ENCODE peak calls at places on chromosome 18, in six cellular contexts. Y, R, V, X, U and K are unnamed samples.

GRCh38 chr18:22314406-22314805 is 103.3 kb downstream of the CTAGE1 start:
- DNase-seq in Y (peak), R (no peak), V (no peak), X (peak), U (no peak), K (no peak)

GRCh38 chr18:53567935-53568574 is 656.4 kb downstream of the MBD2 start:
- DNase-seq in Y (peak), R (peak), V (peak), X (peak), U (no peak), K (no peak)

GRCh38 chr18:72197598-72197997 is 346.5 kb downstream of the CBLN2 start:
- DNase-seq in Y (no peak), R (no peak), V (no peak), X (no peak), U (no peak), K (no peak)

GRCh38 chr18:939167-939566 is 34.5 kb downstream of the ADCYAP1 start:
- DNase-seq in Y (no peak), R (no peak), V (peak), X (no peak), U (no peak), K (no peak)

GRCh38 chr18:3192286-3192685 is 27.5 kb downstream of the MYOM1 start:
- DNase-seq in Y (no peak), R (no peak), V (no peak), X (no peak), U (no peak), K (no peak)

GRCh38 chr18:49170145-49170544 is 219.4 kb upstream of the SMAD7 start:
- DNase-seq in Y (no peak), R (no peak), V (no peak), X (no peak), U (no peak), K (no peak)

GRCh38 chr18:7945882-7946281 is 378.8 kb downstream of the PTPRM start:
- DNase-seq in Y (peak), R (no peak), V (peak), X (peak), U (no peak), K (no peak)

GRCh38 chr18:10797882-10798281 is 272.1 kb downstream of the NAPG start:
- DNase-seq in Y (no peak), R (no peak), V (no peak), X (no peak), U (no peak), K (peak)

GRCh38 chr18:49907346-49907929 is 94.1 kb upstream of the ACAA2 start:
- DNase-seq in Y (no peak), R (no peak), V (no peak), X (no peak), U (no peak), K (no peak)

GRCh38 chr18:43789234-43790000 is 512.1 kb upstream of the SYT4 start:
- DNase-seq in Y (peak), R (no peak), V (no peak), X (no peak), U (no peak), K (no peak)

GRCh38 chr18:51135361-51135760 is 62.1 kb downstream of the MEX3C start:
- DNase-seq in Y (peak), R (no peak), V (peak), X (peak), U (no peak), K (no peak)

GRCh38 chr18:39946623-39947061 is 2008.4 kb upstream of the PIK3C3 start:
- DNase-seq in Y (peak), R (no peak), V (peak), X (peak), U (no peak), K (peak)

GRCh38 chr18:21741511-21742322 is 1.1 kb downstream of the MIB1 start:
- DNase-seq in Y (peak), R (peak), V (peak), X (peak), U (no peak), K (peak)

GRCh38 chr18:10386956-10387355 is 67.5 kb upstream of the APCDD1 start:
- DNase-seq in Y (no peak), R (no peak), V (peak), X (peak), U (no peak), K (no peak)

GRCh38 chr18:49563130-49563540 is 1.3 kb downstream of the LIPG start:
- DNase-seq in Y (peak), R (no peak), V (peak), X (no peak), U (no peak), K (no peak)

GRCh38 chr18:11308499-11308898 is 159.1 kb upstream of the PIEZO2 start:
- DNase-seq in Y (peak), R (no peak), V (no peak), X (peak), U (no peak), K (no peak)

GRCh38 chr18:21703241-21703820 is 1.2 kb downstream of the ABHD3 start:
- DNase-seq in Y (peak), R (peak), V (peak), X (peak), U (no peak), K (peak)

GRCh38 chr18:12233378-12233777 is 20.8 kb upstream of the CIDEA start:
- DNase-seq in Y (peak), R (no peak), V (peak), X (peak), U (no peak), K (no peak)

GRCh38 chr18:500230-500555 is 308 bp downstream of the COLEC12 start:
- DNase-seq in Y (no peak), R (peak), V (no peak), X (no peak), U (no peak), K (peak)

GRCh38 chr18:21900594-21901352 is 160.2 kb downstream of the MIB1 start:
- DNase-seq in Y (no peak), R (no peak), V (no peak), X (no peak), U (no peak), K (no peak)

GRCh38 chr18:13051950-13052349 is 60.8 kb downstream of the CEP192 start:
- DNase-seq in Y (no peak), R (no peak), V (no peak), X (no peak), U (no peak), K (no peak)

GRCh38 chr18:34942276-34942675 is 98.9 kb upstream of the MAPRE2 start:
- DNase-seq in Y (peak), R (no peak), V (no peak), X (peak), U (no peak), K (no peak)

GRCh38 chr18:36382854-36383253 is 85.3 kb downstream of the FHOD3 start:
- DNase-seq in Y (no peak), R (no peak), V (no peak), X (no peak), U (no peak), K (no peak)
- H4K91ac ChIP-seq in Y (peak), R (no peak), V (peak), X (no peak), U (no peak), K (no peak)

DNA sequence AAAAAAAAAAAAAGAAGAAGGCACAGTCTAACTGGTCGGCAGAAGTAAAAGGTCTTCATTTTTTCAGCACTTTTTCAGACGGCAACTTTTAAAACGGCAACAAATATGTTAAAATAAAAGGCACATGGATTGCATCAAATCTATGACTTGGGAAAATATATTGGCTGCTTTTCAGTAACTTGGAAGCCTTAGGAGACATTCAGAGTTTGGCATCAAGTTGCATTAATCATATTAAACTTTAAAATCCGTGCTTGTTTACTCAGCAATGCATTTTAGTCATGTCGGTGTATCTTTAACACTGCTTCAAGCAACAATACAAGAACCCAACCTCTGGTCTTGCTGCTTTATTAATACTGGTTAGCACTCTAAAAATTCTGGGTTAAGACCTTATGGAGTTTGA is 111.1 kb downstream of the MEP1B start:
- DNase-seq in Y (no peak), R (no peak), V (no peak), X (peak), U (no peak), K (no peak)
- H4K91ac ChIP-seq in Y (no peak), R (no peak), V (no peak), X (no peak), U (no peak), K (no peak)

GRCh38 chr18:62759704-62760402 is 44.5 kb downstream of the PHLPP1 start:
- DNase-seq in Y (no peak), R (no peak), V (peak), X (peak), U (no peak), K (no peak)
- H4K91ac ChIP-seq in Y (no peak), R (no peak), V (no peak), X (peak), U (peak), K (no peak)

DNA sequence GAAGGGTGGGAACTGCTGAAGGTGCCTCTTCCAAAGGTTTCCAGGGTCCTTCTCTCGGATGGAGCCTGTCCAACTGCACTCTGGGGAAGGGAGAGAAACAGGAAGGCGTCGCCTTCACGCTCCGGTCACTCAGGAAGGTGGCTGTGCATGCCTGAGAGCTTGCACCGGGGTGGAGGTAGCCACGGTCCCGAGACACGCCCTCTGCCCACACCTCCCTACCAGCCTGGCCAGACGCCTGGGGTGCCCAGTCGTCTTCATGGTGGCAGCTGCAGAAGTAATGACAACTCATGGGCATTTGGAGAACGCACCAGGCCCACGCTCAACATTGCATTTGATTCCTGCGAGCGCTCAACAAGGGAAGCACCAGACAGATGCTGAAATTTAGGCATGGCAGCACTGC is 59.9 kb downstream of the ADNP2 start:
- DNase-seq in Y (no peak), R (no peak), V (no peak), X (no peak), U (no peak), K (no peak)
- H4K91ac ChIP-seq in Y (no peak), R (no peak), V (no peak), X (no peak), U (peak), K (no peak)

GRCh38 chr18:78672862-78673446 is 306.7 kb upstream of the SALL3 start:
- DNase-seq in Y (no peak), R (no peak), V (no peak), X (no peak), U (no peak), K (no peak)
- H4K91ac ChIP-seq in Y (peak), R (no peak), V (no peak), X (no peak), U (no peak), K (no peak)

GRCh38 chr18:58761241-58761969 is 90.1 kb downstream of the MALT1 start:
- DNase-seq in Y (peak), R (no peak), V (no peak), X (peak), U (no peak), K (peak)
- H4K91ac ChIP-seq in Y (no peak), R (no peak), V (no peak), X (no peak), U (no peak), K (no peak)

GRCh38 chr18:55996726-55997125 is 408.7 kb upstream of the TCF4 start:
- DNase-seq in Y (no peak), R (no peak), V (no peak), X (no peak), U (no peak), K (no peak)
- H4K91ac ChIP-seq in Y (no peak), R (no peak), V (no peak), X (no peak), U (no peak), K (no peak)

GRCh38 chr18:68417826-68418225 is 297.1 kb downstream of the TMX3 start:
- DNase-seq in Y (peak), R (no peak), V (peak), X (peak), U (no peak), K (no peak)
- H4K91ac ChIP-seq in Y (no peak), R (no peak), V (no peak), X (peak), U (no peak), K (no peak)

GRCh38 chr18:58255701-58256311 is 211.8 kb downstream of the NEDD4L start:
- DNase-seq in Y (no peak), R (no peak), V (no peak), X (no peak), U (no peak), K (no peak)

GRCh38 chr18:58262581-58262980 is 218.6 kb downstream of the NEDD4L start:
- DNase-seq in Y (no peak), R (no peak), V (no peak), X (no peak), U (no peak), K (no peak)

GRCh38 chr18:58256316-58257080 is 212.5 kb downstream of the NEDD4L start:
- DNase-seq in Y (no peak), R (no peak), V (no peak), X (no peak), U (no peak), K (no peak)

GRCh38 chr18:58257461-58257860 is 213.4 kb downstream of the NEDD4L start:
- DNase-seq in Y (peak), R (no peak), V (no peak), X (peak), U (no peak), K (no peak)

DNA sequence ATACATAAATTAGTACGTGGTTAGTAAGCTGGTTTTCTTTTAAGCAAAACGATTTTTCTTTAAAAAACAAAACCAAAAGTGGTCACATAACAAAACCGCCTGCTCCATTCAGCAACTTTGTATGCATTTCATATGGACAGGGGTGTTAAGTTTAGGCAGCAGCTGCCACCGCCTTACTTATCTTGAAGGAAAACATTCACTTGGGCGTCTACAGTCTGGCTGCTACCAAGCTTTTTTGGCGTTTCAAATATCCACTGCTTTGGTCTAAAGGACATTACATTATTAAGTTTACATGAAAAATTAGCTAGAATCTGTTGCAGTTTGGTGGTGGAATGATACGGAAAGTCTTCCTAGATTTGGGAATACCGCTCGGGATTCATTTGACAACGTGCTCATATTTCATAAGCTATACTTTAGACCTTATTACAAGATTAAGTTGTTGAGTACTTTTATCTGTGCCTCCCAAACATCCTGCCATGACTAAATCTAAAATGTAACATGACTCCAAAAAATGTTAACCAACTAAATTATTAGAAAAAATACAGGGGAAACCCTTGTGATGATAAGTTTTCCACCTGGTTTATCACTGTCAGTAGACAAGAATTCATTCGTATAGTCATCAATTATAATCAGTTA is 214.8 kb downstream of the NEDD4L start:
- DNase-seq in Y (no peak), R (no peak), V (no peak), X (no peak), U (no peak), K (no peak)
- H4K91ac ChIP-seq in Y (no peak), R (no peak), V (no peak), X (no peak), U (no peak), K (no peak)